ENCODE peak calls at places on chromosomes 3 and 15, in nine cellular contexts. D is LHCN-M2; M is heart right ventricle; Y is effector CD4-positive, alpha-beta T cell; V is activated CD4-positive, alpha-beta T cell treated with anti-CD3 and anti-CD28 coated beads, Interleukin-2, amount 50 U/mL, for 24 hours; T is heart left ventricle; F is globus pallidus; W is renal cortical epithelial cell; E is HTR-8/SVneo. B is an unnamed sample.

GRCh38 chr15:55694652-55695150 is 48.3 kb downstream of the PRTG start:
- DNase-seq in D (no peak), M (no peak), Y (no peak), V (no peak), T (no peak), F (no peak), W (peak; percentile 59), E (peak; percentile 48), B (no peak)

GRCh38 chr15:101689901-101690300 is 34.4 kb downstream of the TARS3 start:
- DNase-seq in D (peak; percentile 62), M (no peak), Y (no peak), V (no peak), T (no peak), F (no peak), W (no peak), E (no peak), B (no peak)

GRCh38 chr15:64430000-64430735 is 30.2 kb upstream of the ZNF609 start:
- DNase-seq in D (peak; percentile 93), M (peak; percentile 30), Y (peak; percentile 24), V (no peak), T (peak; percentile 42), F (no peak), W (peak; percentile 88), E (no peak), B (peak; percentile 85)

GRCh38 chr3:149373235-149374125 is 4.0 kb downstream of the TM4SF1 start:
- DNase-seq in D (peak; percentile 80), M (no peak), Y (no peak), V (no peak), T (no peak), F (no peak), W (peak; percentile 95), E (no peak), B (no peak)

GRCh38 chr3:67655364-67656121 is 1.1 kb upstream of the SUCLG2 start:
- DNase-seq in D (no peak), M (no peak), Y (peak; percentile 62), V (peak; percentile 30), T (peak; percentile 44), F (no peak), W (no peak), E (no peak), B (peak; percentile 79)

GRCh38 chr15:57507111-57507510 is 84.6 kb upstream of the MYZAP start:
- DNase-seq in D (no peak), M (no peak), Y (no peak), V (no peak), T (no peak), F (no peak), W (no peak), E (no peak), B (no peak)

GRCh38 chr3:165378761-165379160 is 182.6 kb upstream of the SLITRK3 start:
- DNase-seq in D (no peak), M (no peak), Y (no peak), V (no peak), T (no peak), F (no peak), W (no peak), E (no peak), B (no peak)

GRCh38 chr15:39685999-39686613 is 96.5 kb downstream of the FSIP1 start:
- DNase-seq in D (peak; percentile 55), M (peak; percentile 32), Y (peak; percentile 9), V (no peak), T (no peak), F (peak; percentile 45), W (peak; percentile 56), E (peak; percentile 51), B (no peak)

GRCh38 chr3:129650256-129650872 is 43.9 kb upstream of the PLXND1 start:
- DNase-seq in D (peak; percentile 69), M (peak; percentile 73), Y (peak; percentile 17), V (peak; percentile 14), T (peak; percentile 45), F (peak; percentile 73), W (peak; percentile 73), E (peak; percentile 50), B (peak; percentile 51)

GRCh38 chr3:48347500-48347899 is 14.0 kb upstream of the SPINK8 start:
- DNase-seq in D (no peak), M (no peak), Y (no peak), V (no peak), T (no peak), F (no peak), W (no peak), E (no peak), B (no peak)

GRCh38 chr15:62163847-62164499 is 1.1 kb downstream of the C2CD4B start:
- DNase-seq in D (no peak), M (no peak), Y (no peak), V (no peak), T (no peak), F (no peak), W (no peak), E (no peak), B (no peak)

GRCh38 chr3:122057676-122058075 is 2.5 kb downstream of the CD86 start:
- DNase-seq in D (no peak), M (no peak), Y (no peak), V (no peak), T (no peak), F (no peak), W (no peak), E (no peak), B (no peak)

GRCh38 chr3:54243262-54243931 is 121.0 kb downstream of the CACNA2D3 start:
- DNase-seq in D (peak; percentile 4), M (no peak), Y (no peak), V (no peak), T (no peak), F (no peak), W (no peak), E (peak; percentile 13), B (no peak)

GRCh38 chr3:50550079-50550736 is 17.3 kb downstream of the C3orf18 start:
- DNase-seq in D (no peak), M (peak; percentile 54), Y (peak; percentile 49), V (peak; percentile 37), T (peak; percentile 44), F (no peak), W (peak; percentile 16), E (peak; percentile 66), B (peak; percentile 38)

GRCh38 chr15:89002281-89002761 is 85.9 kb upstream of the ABHD2 start:
- DNase-seq in D (peak; percentile 72), M (peak; percentile 45), Y (no peak), V (no peak), T (peak; percentile 56), F (no peak), W (peak; percentile 51), E (peak; percentile 57), B (no peak)

GRCh38 chr15:92958105-92958504 is 58.0 kb downstream of the CHD2 start:
- DNase-seq in D (peak; percentile 34), M (no peak), Y (peak; percentile 42), V (no peak), T (no peak), F (no peak), W (peak; percentile 26), E (no peak), B (no peak)

GRCh38 chr3:14640734-14641133 is 10.8 kb upstream of the CCDC174 start:
- DNase-seq in D (no peak), M (no peak), Y (no peak), V (no peak), T (no peak), F (no peak), W (no peak), E (no peak), B (no peak)

GRCh38 chr3:176954517-176954916 is 242.8 kb downstream of the TBL1XR1 start:
- DNase-seq in D (peak; percentile 16), M (no peak), Y (no peak), V (no peak), T (no peak), F (no peak), W (no peak), E (no peak), B (no peak)

GRCh38 chr3:120673116-120673515 is 8.9 kb downstream of the HGD start:
- DNase-seq in D (no peak), M (no peak), Y (no peak), V (no peak), T (no peak), F (peak; percentile 41), W (no peak), E (no peak), B (no peak)

GRCh38 chr3:66452247-66453040 is 48.4 kb downstream of the LRIG1 start:
- DNase-seq in D (no peak), M (no peak), Y (no peak), V (no peak), T (no peak), F (peak; percentile 86), W (no peak), E (no peak), B (no peak)

GRCh38 chr3:24829011-24829581 is 334.4 kb upstream of the THRB start:
- DNase-seq in D (no peak), M (no peak), Y (no peak), V (no peak), T (peak; percentile 46), F (peak; percentile 48), W (no peak), E (no peak), B (no peak)

GRCh38 chr3:150252462-150252861 is 155.6 kb upstream of the TSC22D2 start:
- DNase-seq in D (peak; percentile 87), M (no peak), Y (no peak), V (no peak), T (no peak), F (no peak), W (peak; percentile 90), E (no peak), B (no peak)

GRCh38 chr3:141828487-141829284 is 47.8 kb upstream of the ATP1B3 start:
- DNase-seq in D (peak; percentile 79), M (peak; percentile 32), Y (no peak), V (no peak), T (peak; percentile 53), F (no peak), W (peak; percentile 50), E (peak; percentile 28), B (no peak)

GRCh38 chr3:107523361-107524213 is 825 bp downstream of the BBX start:
- DNase-seq in D (peak; percentile 58), M (peak; percentile 41), Y (peak; percentile 37), V (peak; percentile 38), T (peak; percentile 65), F (peak; percentile 76), W (peak; percentile 31), E (peak; percentile 15), B (peak; percentile 67)

GRCh38 chr3:14019459-14019858 is 105.2 kb downstream of the CHCHD4 start:
- DNase-seq in D (peak; percentile 20), M (no peak), Y (no peak), V (no peak), T (no peak), F (no peak), W (no peak), E (no peak), B (no peak)